ENCODE peak calls at places on chromosomes 13 and 19, in five cellular contexts. R is NCI-H510A treated with DMSO at 0.1 percent for 48 hours, K is lower lobe of right lung, I is tibial artery, F is NCI-H1092. L is an unnamed sample.

GRCh38 chr19:54517483-54517882 is 14.9 kb downstream of the LAIR2 start:
- DNase-seq in I (no peak), R (no peak), F (no peak), K (peak), L (no peak)

GRCh38 chr19:8396563-8397203 is 6.5 kb downstream of the RAB11B start:
- DNase-seq in I (no peak), F (no peak), R (peak), K (peak), L (no peak)

GRCh38 chr19:39588066-39588465 is 14.3 kb upstream of the LGALS13 start:
- DNase-seq in R (no peak), K (no peak), F (no peak), I (no peak), L (no peak)

GRCh38 chr19:51719251-51719901 is 4.4 kb downstream of the HAS1 start:
- DNase-seq in I (no peak), F (no peak), K (no peak), R (no peak), L (no peak)

GRCh38 chr19:35105411-35106290 is 10.0 kb upstream of the FXYD3 start:
- DNase-seq in F (no peak), K (no peak), I (no peak), R (no peak), L (no peak)

GRCh38 chr13:79079351-79079839 is 326.7 kb downstream of the RBM26 start:
- DNase-seq in I (no peak), R (no peak), K (no peak), F (no peak), L (no peak)

GRCh38 chr13:25468330-25469178 is 96.8 kb downstream of the ATP8A2 start:
- DNase-seq in K (no peak), F (peak), I (no peak), R (peak), L (peak)

GRCh38 chr19:47253467-47253881 is 2.9 kb upstream of the CCDC9 start:
- DNase-seq in I (no peak), R (no peak), F (no peak), K (no peak), L (no peak)

GRCh38 chr13:43122706-43123268 is 99.4 kb downstream of the DNAJC15 start:
- DNase-seq in I (no peak), K (no peak), R (no peak), F (peak), L (no peak)

GRCh38 chr19:11286312-11286974 is 9.5 kb upstream of the TSPAN16 start:
- DNase-seq in R (no peak), F (no peak), K (no peak), I (peak), L (no peak)

GRCh38 chr13:80858131-80858530 is 517.2 kb upstream of the SPRY2 start:
- DNase-seq in R (no peak), F (no peak), K (no peak), I (no peak), L (no peak)

GRCh38 chr13:44373601-44374347 is at the start of gene SERP2:
- DNase-seq in R (no peak), F (no peak), I (no peak), K (no peak), L (peak)

GRCh38 chr19:38655148-38655824 is 7.8 kb downstream of the ACTN4 start:
- DNase-seq in F (no peak), K (no peak), R (no peak), I (no peak), L (no peak)

GRCh38 chr13:37143901-37144300 is 38.4 kb upstream of the CSNK1A1L start:
- DNase-seq in F (no peak), R (no peak), I (no peak), K (no peak), L (no peak)

GRCh38 chr19:10797541-10798256 is 38.3 kb downstream of the TMED1 start:
- DNase-seq in I (no peak), K (no peak), R (no peak), F (no peak), L (no peak)

GRCh38 chr13:20945952-20946383 is 43.4 kb upstream of the XPO4 start:
- DNase-seq in F (no peak), I (peak), R (no peak), K (peak), L (no peak)

GRCh38 chr19:19719798-19720197 is 13.1 kb downstream of the ZNF14 start:
- DNase-seq in F (no peak), K (no peak), I (no peak), R (no peak), L (no peak)

GRCh38 chr19:1767464-1767933 is 14.2 kb downstream of the ONECUT3 start:
- DNase-seq in F (no peak), R (no peak), I (no peak), K (no peak), L (no peak)

GRCh38 chr13:36515466-36515865 is 83.2 kb downstream of the CCNA1 start:
- DNase-seq in F (no peak), R (no peak), I (no peak), K (no peak), L (no peak)

GRCh38 chr19:17075860-17076538 is 422 bp downstream of the MYO9B start:
- DNase-seq in I (peak), R (peak), F (no peak), K (peak), L (peak)